ENCODE peak calls at places on chromosomes 6 and 20, in nine cellular contexts. T, V, S, Z, U, Y, B, F and I are unnamed samples. For H3K4me1, the result is how much of the 10 kb centered on the place peaks cover.

GRCh38 chr20:19921349-19921793 is 95.8 kb upstream of the NAA20 start:
- DNase-seq in T (no peak), V (no peak), S (no peak), Z (no peak), U (no peak), Y (peak), B (no peak), F (peak), I (no peak)

GRCh38 chr6:142950291-142950690 is 5.3 kb upstream of the HIVEP2 start:
- DNase-seq in T (no peak), V (no peak), S (no peak), Z (no peak), U (no peak), Y (no peak), B (no peak), F (no peak), I (no peak)

GRCh38 chr6:70494833-70495232 is 71.9 kb upstream of the SDHAF4 start:
- DNase-seq in T (no peak), V (no peak), S (no peak), Z (no peak), U (no peak), Y (no peak), B (no peak), F (no peak), I (no peak)

GRCh38 chr6:162379762-162380409 is 347.7 kb downstream of the PRKN start:
- DNase-seq in T (no peak), V (no peak), S (no peak), Z (no peak), U (no peak), Y (no peak), B (no peak), F (peak), I (no peak)

GRCh38 chr6:168333039-168333438 is 13.5 kb upstream of the DACT2 start:
- DNase-seq in T (no peak), V (no peak), S (no peak), Z (no peak), U (no peak), Y (no peak), B (peak), F (no peak), I (no peak)

GRCh38 chr20:55090301-55090700 is 614.9 kb downstream of the DOK5 start:
- DNase-seq in T (no peak), V (no peak), S (no peak), Z (no peak), U (no peak), Y (no peak), B (no peak), F (no peak), I (no peak)

GRCh38 chr6:136738178-136739057 is 53.9 kb downstream of the MAP3K5 start:
- DNase-seq in T (no peak), V (no peak), S (no peak), Z (no peak), U (no peak), Y (no peak), B (no peak), F (peak), I (no peak)

GRCh38 chr6:133854633-133855598 is 34.0 kb upstream of the TCF21 start:
- DNase-seq in T (no peak), V (no peak), S (no peak), Z (no peak), U (no peak), Y (no peak), B (no peak), F (no peak), I (no peak)

GRCh38 chr6:117637770-117638169 is 35.5 kb upstream of the GOPC start:
- DNase-seq in T (no peak), V (no peak), S (no peak), Z (no peak), U (no peak), Y (no peak), B (no peak), F (no peak), I (no peak)

GRCh38 chr6:20534906-20535305 is 649 bp downstream of the CDKAL1 start:
- DNase-seq in T (peak), V (peak), S (no peak), Z (no peak), U (peak), Y (no peak), B (no peak), F (no peak), I (no peak)

GRCh38 chr6:74197310-74197709 is 501.3 kb downstream of the CD109 start:
- DNase-seq in T (no peak), V (peak), S (no peak), Z (no peak), U (no peak), Y (no peak), B (no peak), F (no peak), I (no peak)

GRCh38 chr20:50181344-50181743 is 9.3 kb upstream of the CEBPB start:
- DNase-seq in T (no peak), V (no peak), S (no peak), Z (no peak), U (no peak), Y (no peak), B (no peak), F (no peak), I (no peak)

DNA sequence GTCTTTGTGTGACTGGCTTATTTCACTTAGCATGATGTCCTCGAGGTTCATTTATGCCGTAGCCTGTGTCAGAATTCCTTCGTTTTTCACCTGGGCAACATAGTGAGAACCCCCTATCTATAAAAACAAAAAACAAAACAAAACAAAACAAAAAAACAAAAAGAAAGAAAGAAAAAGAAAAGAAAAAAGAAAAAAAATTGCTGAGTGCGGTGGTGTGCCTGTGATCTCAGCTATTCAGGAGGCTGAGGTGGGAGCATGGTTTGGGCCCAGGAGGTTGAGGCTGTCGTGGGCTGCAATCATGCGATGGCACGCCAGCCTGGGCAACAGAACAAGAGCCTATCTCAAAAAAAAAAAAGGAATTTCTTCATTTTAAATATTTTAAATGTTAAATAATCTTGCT is 38.4 kb downstream of the VEGFA start:
- DNase-seq in T (no peak), V (no peak), S (no peak), Z (no peak), U (no peak), Y (no peak), B (no peak), F (no peak), I (no peak)
- H3K4me1 ChIP-seq in T (under half), V (under half), S (under half), Z (under half), U (under half), Y (under half), B (half or more), F (under half), I (under half)

DNA sequence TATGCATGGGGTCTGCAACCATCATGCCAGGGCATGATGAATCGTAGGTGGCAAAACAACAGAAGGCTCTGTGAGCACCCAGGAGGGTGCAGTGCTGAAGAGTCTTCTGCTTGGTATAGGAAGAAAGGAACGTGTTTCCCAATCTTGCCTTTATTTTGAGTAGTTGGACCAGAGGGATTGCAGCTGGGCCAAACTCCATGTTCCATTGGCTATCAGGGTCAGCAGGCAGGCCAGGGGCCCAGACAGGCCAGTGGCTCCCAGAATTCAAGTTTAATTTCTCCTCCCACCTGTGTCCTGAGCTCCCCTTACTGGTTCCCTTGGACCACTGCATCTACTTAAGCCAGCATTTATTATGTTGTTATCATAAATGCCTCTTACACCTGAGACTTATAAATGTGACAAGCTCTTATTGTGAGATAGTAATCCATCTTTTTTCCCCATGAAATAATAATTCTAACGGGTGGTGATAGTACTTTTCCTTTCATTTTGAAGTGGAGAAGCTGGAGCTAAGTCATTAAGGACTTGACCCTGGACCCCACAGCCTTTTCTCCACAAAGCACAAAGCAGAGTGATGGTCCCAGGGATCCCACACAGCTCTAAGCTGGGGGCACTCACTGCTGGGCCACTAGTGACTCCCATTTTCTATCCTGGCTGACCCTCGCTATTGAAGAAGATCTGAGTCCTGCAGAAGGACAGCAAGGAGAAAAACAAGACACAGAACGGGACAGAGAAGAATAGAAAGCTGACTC is 809 bp upstream of the TRIM38 start:
- DNase-seq in T (no peak), V (no peak), S (no peak), Z (no peak), U (no peak), Y (no peak), B (peak), F (no peak), I (no peak)
- H3K4me3 ChIP-seq in T (peak), V (peak), S (peak), Z (no peak), U (peak), Y (peak), B (peak), F (peak), I (no peak)

GRCh38 chr6:149323353-149323752 is 5.8 kb downstream of the TAB2 start:
- DNase-seq in T (no peak), V (no peak), S (no peak), Z (no peak), U (no peak), Y (no peak), B (no peak), F (no peak), I (no peak)
- H3K4me1 ChIP-seq in T (under half), V (under half), S (under half), Z (half or more), U (half or more), Y (half or more), B (half or more), F (under half), I (under half)

GRCh38 chr6:2232445-2232844 is 13.0 kb downstream of the GMDS start:
- DNase-seq in T (no peak), V (no peak), S (no peak), Z (no peak), U (no peak), Y (no peak), B (no peak), F (no peak), I (no peak)
- H3K4me3 ChIP-seq in T (no peak), V (no peak), S (no peak), Z (no peak), U (no peak), Y (no peak), B (no peak), F (no peak), I (no peak)

DNA sequence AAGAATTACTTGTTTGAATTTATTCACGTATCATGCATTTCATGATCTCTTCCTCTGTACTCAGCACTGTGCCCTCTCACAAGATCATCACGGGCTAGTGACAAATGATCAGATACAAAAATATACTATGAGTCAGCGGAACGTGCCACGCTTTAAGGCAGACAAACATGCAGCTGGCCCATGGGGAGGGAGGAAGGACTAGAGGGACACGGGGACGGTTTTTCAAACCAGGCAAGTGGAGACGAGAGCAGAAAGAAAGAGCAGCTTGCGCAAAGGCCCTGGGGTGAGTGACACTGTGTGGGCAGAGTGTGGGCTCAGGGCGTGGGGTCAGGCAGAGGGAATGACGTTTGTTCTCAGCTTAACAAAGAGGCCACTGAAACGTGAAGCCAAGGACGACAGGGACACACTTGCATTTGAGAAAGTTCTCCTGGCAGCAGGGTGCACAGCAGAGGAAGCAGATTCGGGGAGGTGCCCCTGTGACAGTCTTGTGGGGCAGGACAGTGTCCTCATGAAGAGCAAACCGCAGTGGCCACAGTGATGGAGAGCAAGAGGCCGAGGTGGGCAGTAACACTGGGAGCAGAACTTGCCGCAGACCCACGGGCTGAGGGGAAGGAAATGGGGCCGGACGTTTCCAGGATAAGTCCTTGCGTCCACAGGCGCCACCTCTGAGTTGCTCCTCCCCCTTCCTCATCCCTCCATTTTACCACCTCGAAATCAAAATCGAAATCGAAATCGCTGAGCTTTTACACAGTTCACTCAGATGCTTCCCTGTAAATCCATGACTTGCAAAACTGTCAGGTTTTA is 6.9 kb upstream of the RPS6KA2 start:
- DNase-seq in T (no peak), V (no peak), S (no peak), Z (no peak), U (no peak), Y (peak), B (no peak), F (peak), I (peak)
- H3K4me1 ChIP-seq in T (under half), V (under half), S (under half), Z (under half), U (under half), Y (under half), B (under half), F (under half), I (under half)

DNA sequence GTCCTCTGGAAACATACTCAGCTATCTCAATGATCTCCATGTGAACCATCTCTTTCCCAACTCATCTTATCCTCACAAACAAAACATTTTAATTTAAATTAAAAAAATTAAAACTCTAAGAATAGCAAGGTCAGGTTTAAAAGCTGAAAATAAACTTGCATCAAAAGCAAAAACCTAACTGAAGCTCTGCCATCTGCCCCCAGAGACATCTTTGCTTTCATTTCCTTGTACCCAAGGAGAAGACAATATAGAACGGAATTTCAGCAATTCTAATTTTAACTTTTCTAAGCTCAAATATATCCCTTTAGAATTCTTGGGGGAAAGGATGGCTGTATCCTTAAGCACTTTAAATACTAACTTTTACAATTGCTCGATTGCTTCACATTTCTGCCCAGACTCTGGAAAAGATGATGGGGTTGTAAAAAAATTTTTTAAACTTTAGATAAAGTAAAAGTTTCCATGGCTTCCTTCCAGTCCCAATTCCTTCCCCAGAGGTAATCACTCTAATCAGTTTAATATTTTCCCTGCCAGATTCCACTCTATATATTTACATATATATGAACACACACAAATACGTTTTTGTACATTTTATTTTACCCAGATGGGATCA is 69.2 kb upstream of the SMIM29 start:
- DNase-seq in T (no peak), V (no peak), S (no peak), Z (no peak), U (no peak), Y (no peak), B (no peak), F (peak), I (no peak)
- H3K4me3 ChIP-seq in T (no peak), V (no peak), S (no peak), Z (no peak), U (no peak), Y (no peak), B (no peak), F (no peak), I (no peak)

GRCh38 chr20:49028684-49029083 is 17.4 kb upstream of the CSE1L start:
- DNase-seq in T (no peak), V (peak), S (no peak), Z (no peak), U (no peak), Y (no peak), B (peak), F (peak), I (no peak)

GRCh38 chr20:49029203-49029602 is 16.9 kb upstream of the CSE1L start:
- DNase-seq in T (no peak), V (no peak), S (no peak), Z (no peak), U (no peak), Y (no peak), B (no peak), F (peak), I (no peak)

GRCh38 chr20:49024220-49024619 is 21.9 kb upstream of the CSE1L start:
- DNase-seq in T (no peak), V (no peak), S (no peak), Z (no peak), U (no peak), Y (no peak), B (no peak), F (no peak), I (no peak)
- H3K4me1 ChIP-seq in T (under half), V (under half), S (under half), Z (under half), U (under half), Y (under half), B (under half), F (under half), I (under half)

GRCh38 chr20:53389516-53389915 is 204.1 kb downstream of the ZNF217 start:
- DNase-seq in T (no peak), V (no peak), S (no peak), Z (no peak), U (no peak), Y (no peak), B (no peak), F (no peak), I (no peak)

GRCh38 chr20:53395188-53395923 is 198.3 kb downstream of the ZNF217 start:
- DNase-seq in T (no peak), V (no peak), S (no peak), Z (no peak), U (no peak), Y (no peak), B (no peak), F (no peak), I (no peak)

GRCh38 chr20:53399131-53399530 is 194.5 kb downstream of the ZNF217 start:
- DNase-seq in T (no peak), V (no peak), S (no peak), Z (no peak), U (no peak), Y (no peak), B (no peak), F (no peak), I (no peak)

GRCh38 chr20:53390780-53391179 is 202.9 kb downstream of the ZNF217 start:
- DNase-seq in T (no peak), V (no peak), S (no peak), Z (no peak), U (no peak), Y (no peak), B (no peak), F (peak), I (no peak)

DNA sequence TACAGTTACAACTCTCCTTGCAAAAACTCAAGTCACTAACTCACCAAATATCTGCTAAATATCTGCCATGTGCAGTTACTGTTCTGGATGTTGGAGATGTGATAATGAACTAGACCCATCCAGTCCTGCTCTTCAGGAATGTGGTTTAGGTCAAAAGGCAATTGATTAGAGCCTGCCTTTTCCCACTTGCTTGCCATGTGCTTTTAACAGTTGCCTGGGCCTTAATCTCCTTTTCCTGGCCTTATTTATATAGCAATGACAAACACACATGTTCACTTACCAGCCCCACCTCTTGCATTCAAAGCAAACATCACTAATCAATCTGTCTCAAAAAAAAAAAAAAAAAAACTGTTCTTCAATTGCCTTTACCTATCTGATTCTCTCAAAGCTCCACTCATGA is 199.2 kb downstream of the ZNF217 start:
- DNase-seq in T (no peak), V (no peak), S (no peak), Z (no peak), U (no peak), Y (no peak), B (no peak), F (no peak), I (no peak)
- H3K4me3 ChIP-seq in T (no peak), V (no peak), S (no peak), Z (no peak), U (no peak), Y (no peak), B (no peak), F (no peak), I (no peak)

GRCh38 chr6:14977747-14978382 is 268.0 kb upstream of the JARID2 start:
- DNase-seq in T (no peak), V (no peak), S (no peak), Z (no peak), U (no peak), Y (no peak), B (no peak), F (no peak), I (no peak)

GRCh38 chr6:14985366-14985765 is 260.5 kb upstream of the JARID2 start:
- DNase-seq in T (no peak), V (no peak), S (no peak), Z (no peak), U (no peak), Y (no peak), B (no peak), F (no peak), I (no peak)

GRCh38 chr6:14984454-14984853 is 261.4 kb upstream of the JARID2 start:
- DNase-seq in T (no peak), V (no peak), S (no peak), Z (no peak), U (no peak), Y (peak), B (no peak), F (peak), I (no peak)

GRCh38 chr6:14983599-14984296 is 262.1 kb upstream of the JARID2 start:
- DNase-seq in T (no peak), V (peak), S (no peak), Z (no peak), U (no peak), Y (no peak), B (no peak), F (no peak), I (no peak)

DNA sequence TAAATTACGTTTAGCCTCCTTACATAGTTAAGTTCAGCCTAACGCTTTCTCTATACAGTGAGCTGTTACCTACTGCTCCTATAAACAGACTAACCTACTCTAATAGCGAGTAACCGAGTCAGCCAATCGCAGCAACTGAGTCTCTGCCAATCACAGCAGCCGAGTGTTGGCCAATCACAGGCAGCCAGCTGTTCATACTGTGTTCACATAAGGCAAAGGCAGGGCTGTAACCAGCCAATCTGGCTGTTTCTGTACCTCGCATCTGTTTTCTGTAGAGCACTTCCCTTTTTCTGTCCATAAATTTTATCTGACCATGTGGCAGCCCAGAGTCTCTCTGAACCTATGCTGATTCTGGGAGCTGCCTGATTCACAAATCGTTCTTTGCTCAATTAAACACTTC is 263.9 kb upstream of the JARID2 start:
- DNase-seq in T (no peak), V (no peak), S (no peak), Z (no peak), U (no peak), Y (no peak), B (no peak), F (no peak), I (no peak)
- H3K4me1 ChIP-seq in T (under half), V (under half), S (under half), Z (under half), U (under half), Y (under half), B (under half), F (under half), I (under half)